ENCODE peak calls at places on chromosomes 3 and 15, in five cellular contexts. S is activated naive CD4-positive, alpha-beta T cell; Z is AG20443; V is germinal center; P is ovary. M is an unnamed sample.

GRCh38 chr3:194255252-194256039 is 95.7 kb downstream of the CPN2 start:
- DNase-seq in S (no peak), Z (no peak), P (no peak), V (no peak), M (no peak)

GRCh38 chr15:101327147-101327740 is 32.2 kb upstream of the SNRPA1 start:
- DNase-seq in V (no peak), Z (no peak), S (no peak), P (no peak), M (no peak)

GRCh38 chr3:41565948-41566347 is 366.6 kb downstream of the CTNNB1 start:
- DNase-seq in V (no peak), P (no peak), S (no peak), Z (no peak), M (no peak)

GRCh38 chr3:50586763-50587070 is 17.4 kb downstream of the HEMK1 start:
- DNase-seq in Z (no peak), P (no peak), V (no peak), S (no peak), M (no peak)

GRCh38 chr3:150302246-150302645 is 105.9 kb upstream of the TSC22D2 start:
- DNase-seq in V (no peak), P (no peak), Z (no peak), S (no peak), M (no peak)

GRCh38 chr15:34284937-34285336 is 52.6 kb downstream of the SLC12A6 start:
- DNase-seq in P (no peak), S (no peak), Z (no peak), V (no peak), M (no peak)

GRCh38 chr15:29671308-29671981 is 150.8 kb downstream of the TJP1 start:
- DNase-seq in Z (no peak), S (no peak), P (no peak), V (no peak), M (peak)

GRCh38 chr15:25061808-25062550 is 107.2 kb downstream of the SNRPN start:
- DNase-seq in Z (no peak), V (no peak), P (no peak), S (no peak), M (no peak)

GRCh38 chr3:33926998-33927605 is 128.7 kb downstream of the PDCD6IP start:
- DNase-seq in P (no peak), S (no peak), Z (no peak), V (no peak), M (no peak)

GRCh38 chr15:62138124-62138523 is 27.0 kb downstream of the C2CD4B start:
- DNase-seq in V (no peak), Z (no peak), P (no peak), S (no peak), M (peak)

M was measured in stromal cell of bone marrow.